ENCODE peak calls at places on chromosome 1, in four cellular contexts. L is IMR-90, A is H9, O is mesendoderm. C is an unnamed sample.

GRCh38 chr1:63813829-63814277 is 40.0 kb downstream of the ROR1 start:
- DNase-seq in L (peak; percentile 70), A (no peak), O (no peak), C (no peak)

GRCh38 chr1:214127705-214128104 is 139.9 kb downstream of the PROX1 start:
- DNase-seq in L (no peak), A (no peak), O (no peak), C (no peak)

GRCh38 chr1:200850554-200850953 is 22.2 kb upstream of the GPR25 start:
- DNase-seq in L (no peak), A (no peak), O (no peak), C (no peak)

GRCh38 chr1:76291186-76291585 is 216.6 kb downstream of the ST6GALNAC3 start:
- DNase-seq in L (no peak), A (no peak), O (no peak), C (no peak)

GRCh38 chr1:43603004-43603403 is 46.9 kb upstream of the KDM4A start:
- DNase-seq in L (no peak), A (no peak), O (no peak), C (no peak)

GRCh38 chr1:69921501-69921900 is 283.9 kb downstream of the LRRC40 start:
- DNase-seq in L (no peak), A (no peak), O (no peak), C (no peak)

GRCh38 chr1:86913399-86913895 is 479 bp downstream of the SELENOF start:
- DNase-seq in L (peak; percentile 48), A (no peak), O (no peak), C (no peak)

GRCh38 chr1:96559707-96560588 is 161.6 kb upstream of the PTBP2 start:
- DNase-seq in L (peak; percentile 99), A (no peak), O (peak; percentile 79), C (no peak)

GRCh38 chr1:167913895-167914502 is at the start of gene ADCY10:
- DNase-seq in L (no peak), A (no peak), O (no peak), C (no peak)

GRCh38 chr1:73611681-73612080 is 586.3 kb downstream of the LRRIQ3 start:
- DNase-seq in L (no peak), A (no peak), O (no peak), C (no peak)

GRCh38 chr1:215958836-215959235 is 391.7 kb downstream of the KCTD3 start:
- DNase-seq in L (peak; percentile 72), A (no peak), O (no peak), C (no peak)

GRCh38 chr1:91944087-91944486 is 5.1 kb upstream of the BRDT start:
- DNase-seq in L (no peak), A (peak; percentile 37), O (peak; percentile 91), C (no peak)

GRCh38 chr1:96538001-96538649 is 183.5 kb upstream of the PTBP2 start:
- DNase-seq in L (peak; percentile 68), A (peak; percentile 45), O (peak; percentile 46), C (no peak)

GRCh38 chr1:6965062-6965913 is 180.0 kb downstream of the CAMTA1 start:
- DNase-seq in L (no peak), A (no peak), O (no peak), C (no peak)

GRCh38 chr1:178262101-178262500 is 168.2 kb downstream of the RASAL2 start:
- DNase-seq in L (peak; percentile 92), A (no peak), O (peak; percentile 87), C (no peak)

GRCh38 chr1:8866173-8866791 is 12.2 kb downstream of the ENO1 start:
- DNase-seq in L (no peak), A (no peak), O (no peak), C (no peak)

GRCh38 chr1:26848947-26849774 is 13.8 kb upstream of the SFN start:
- DNase-seq in L (peak; percentile 90), A (no peak), O (no peak), C (no peak)

GRCh38 chr1:189921613-189922012 is 556.1 kb downstream of the BRINP3 start:
- DNase-seq in L (no peak), A (no peak), O (no peak), C (no peak)

GRCh38 chr1:248404024-248404423 is 1.2 kb downstream of the OR2T1 start:
- DNase-seq in L (peak; percentile 19), A (no peak), O (peak; percentile 72), C (no peak)

GRCh38 chr1:240486596-240486995 is 125.4 kb downstream of the GREM2 start:
- DNase-seq in L (no peak), A (no peak), O (no peak), C (no peak)

GRCh38 chr1:198663996-198664789 is 25.4 kb downstream of the PTPRC start:
- DNase-seq in L (no peak), A (no peak), O (no peak), C (no peak)

GRCh38 chr1:165671531-165671930 is 26.8 kb downstream of the ALDH9A1 start:
- DNase-seq in L (no peak), A (no peak), O (no peak), C (no peak)

GRCh38 chr1:31699341-31699891 is 4.4 kb downstream of the COL16A1 start:
- DNase-seq in L (no peak), A (no peak), O (no peak), C (no peak)

GRCh38 chr1:87897486-87897885 is 568.8 kb downstream of the LMO4 start:
- DNase-seq in L (no peak), A (no peak), O (no peak), C (no peak)

GRCh38 chr1:4626560-4627319 is 27.7 kb upstream of the AJAP1 start:
- DNase-seq in L (no peak), A (no peak), O (no peak), C (no peak)

GRCh38 chr1:200379431-200379755 is 30.4 kb downstream of the ZNF281 start:
- DNase-seq in L (peak; percentile 95), A (no peak), O (no peak), C (no peak)

GRCh38 chr1:160884579-160884978 is 401 bp downstream of the ITLN1 start:
- DNase-seq in L (no peak), A (peak; percentile 63), O (peak; percentile 67), C (no peak)

GRCh38 chr1:205513774-205514173 is 9.3 kb downstream of the CDK18 start:
- DNase-seq in L (no peak), A (no peak), O (no peak), C (no peak)

GRCh38 chr1:182166321-182166720 is 104.8 kb upstream of the ZNF648 start:
- DNase-seq in L (no peak), A (no peak), O (no peak), C (no peak)

GRCh38 chr1:119371800-119372199 is 3.2 kb downstream of the HAO2 start:
- DNase-seq in L (no peak), A (no peak), O (no peak), C (no peak)

GRCh38 chr1:23909412-23909811 is 3.8 kb downstream of the CNR2 start:
- DNase-seq in L (no peak), A (no peak), O (no peak), C (no peak)

GRCh38 chr1:46427541-46427940 is 33.4 kb downstream of the FAAH start:
- DNase-seq in L (no peak), A (no peak), O (no peak), C (no peak)
- H3K56ac ChIP-seq in L (no peak overlapping the region), A (no peak overlapping the region), O (no peak overlapping the region), C (no peak overlapping the region)

GRCh38 chr1:162070094-162070748 is 730 bp downstream of the NOS1AP start:
- DNase-seq in L (no peak), A (peak; percentile 60), O (peak; percentile 83), C (no peak)
- H2BK120ac ChIP-seq in L (no peak overlapping the region), A (no peak overlapping the region), O (no peak overlapping the region), C (no peak overlapping the region)

GRCh38 chr1:45982359-45982758 is 150.1 kb downstream of the PIK3R3 start:
- DNase-seq in L (no peak), A (no peak), O (no peak), C (no peak)
- H3K56ac ChIP-seq in L (no peak overlapping the region), A (no peak overlapping the region), O (no peak overlapping the region), C (no peak overlapping the region)

GRCh38 chr1:11930571-11931445 is 3.7 kb upstream of the PLOD1 start:
- DNase-seq in L (peak; percentile 83), A (no peak), O (peak; percentile 91), C (no peak)
- H2BK120ac ChIP-seq in L (peak overlapping the region; percentile 91), A (no peak overlapping the region), O (no peak overlapping the region), C (no peak overlapping the region)

GRCh38 chr1:234150892-234151291 is 222.4 kb upstream of the COA6 start:
- DNase-seq in L (no peak), A (no peak), O (peak; percentile 30), C (no peak)
- H3K56ac ChIP-seq in L (no peak overlapping the region), A (no peak overlapping the region), O (peak overlapping the region; percentile 66), C (no peak overlapping the region)

GRCh38 chr1:109546311-109547109 is 1.9 kb upstream of the GNAI3 start:
- DNase-seq in L (peak; percentile 86), A (peak; percentile 80), O (peak; percentile 91), C (peak; percentile 90)
- H2BK120ac ChIP-seq in L (peak overlapping the region; percentile 29), A (no peak overlapping the region), O (peak overlapping the region; percentile 52), C (no peak overlapping the region)

GRCh38 chr1:17892851-17893250 is 137.7 kb downstream of the ACTL8 start:
- DNase-seq in L (no peak), A (no peak), O (no peak), C (no peak)

GRCh38 chr1:17893891-17894631 is 138.9 kb downstream of the ACTL8 start:
- DNase-seq in L (peak; percentile 32), A (no peak), O (no peak), C (no peak)

GRCh38 chr1:17892225-17892624 is 137.1 kb downstream of the ACTL8 start:
- DNase-seq in L (no peak), A (no peak), O (no peak), C (no peak)

GRCh38 chr1:17895401-17895800 is 140.3 kb downstream of the ACTL8 start:
- DNase-seq in L (no peak), A (no peak), O (no peak), C (no peak)

DNA sequence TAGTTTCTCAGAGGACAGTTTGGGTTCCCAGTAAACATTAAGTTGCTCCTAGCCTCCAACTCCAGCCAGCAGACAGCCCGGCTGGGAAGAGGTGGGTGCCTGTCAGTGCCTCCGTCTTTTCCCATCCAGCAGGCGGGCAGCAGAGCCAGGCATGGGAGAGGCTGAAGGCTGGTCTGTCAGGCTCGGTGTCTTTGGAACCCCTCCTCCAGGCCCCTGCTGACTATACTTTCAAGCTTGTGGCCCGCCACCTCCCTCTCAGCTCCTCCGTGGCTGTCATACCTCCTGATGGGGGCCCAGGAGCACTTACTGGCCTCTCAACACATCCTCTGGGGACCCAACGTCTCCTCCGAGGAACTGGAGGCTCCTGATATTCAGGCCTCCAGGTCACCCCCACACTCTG is 140.9 kb downstream of the ACTL8 start:
- DNase-seq in L (no peak), A (no peak), O (no peak), C (no peak)
- H3K56ac ChIP-seq in L (no peak overlapping the region), A (no peak overlapping the region), O (no peak overlapping the region), C (no peak overlapping the region)